ENCODE peak calls at places on chromosomes 5 and 9, in ten cellular contexts. One of them, this sample, is unnamed.

GRCh38 chr5:118611332-118611945 is 376.9 kb downstream of the DTWD2 start:
- DNase-seq in activated CD8-positive, alpha-beta memory T cell treated with anti-CD3 and anti-CD28 coated beads, Interleukin-2, amount 50 U/mL, for 48 hours: no peak
- DNase-seq in T-helper 1 cell: no peak
- DNase-seq in memory B cell: no peak
- DNase-seq in activated T-helper 1 cell treated with Interleukin-2 at 50 U/mL for 16 hours: no peak
- DNase-seq in effector memory CD8-positive, alpha-beta T cell: no peak
- DNase-seq in AG09319: peak; percentile 11
- DNase-seq in C1 segment of cervical spinal cord: no peak
- DNase-seq in right atrium auricular region: no peak
- DNase-seq in posterior vena cava: no peak
- DNase-seq in this sample: peak; percentile 19

GRCh38 chr9:38362912-38363588 is 29.5 kb upstream of the ALDH1B1 start:
- DNase-seq in activated CD8-positive, alpha-beta memory T cell treated with anti-CD3 and anti-CD28 coated beads, Interleukin-2, amount 50 U/mL, for 48 hours: no peak
- DNase-seq in C1 segment of cervical spinal cord: no peak
- DNase-seq in memory B cell: no peak
- DNase-seq in activated T-helper 1 cell treated with Interleukin-2 at 50 U/mL for 16 hours: no peak
- DNase-seq in effector memory CD8-positive, alpha-beta T cell: no peak
- DNase-seq in right atrium auricular region: no peak
- DNase-seq in T-helper 1 cell: peak; percentile 38
- DNase-seq in posterior vena cava: no peak
- DNase-seq in AG09319: peak; percentile 63
- DNase-seq in this sample: peak; percentile 63

GRCh38 chr9:136694163-136694864 is 7.1 kb upstream of the AGPAT2 start:
- DNase-seq in right atrium auricular region: no peak
- DNase-seq in T-helper 1 cell: peak; percentile 29
- DNase-seq in activated T-helper 1 cell treated with Interleukin-2 at 50 U/mL for 16 hours: no peak
- DNase-seq in memory B cell: no peak
- DNase-seq in effector memory CD8-positive, alpha-beta T cell: peak; percentile 19
- DNase-seq in activated CD8-positive, alpha-beta memory T cell treated with anti-CD3 and anti-CD28 coated beads, Interleukin-2, amount 50 U/mL, for 48 hours: peak; percentile 76
- DNase-seq in posterior vena cava: no peak
- DNase-seq in AG09319: no peak
- DNase-seq in C1 segment of cervical spinal cord: no peak
- DNase-seq in this sample: peak; percentile 43

GRCh38 chr5:86360801-86361200 is 256.9 kb upstream of the COX7C start:
- DNase-seq in T-helper 1 cell: no peak
- DNase-seq in AG09319: no peak
- DNase-seq in activated T-helper 1 cell treated with Interleukin-2 at 50 U/mL for 16 hours: no peak
- DNase-seq in right atrium auricular region: no peak
- DNase-seq in memory B cell: no peak
- DNase-seq in posterior vena cava: no peak
- DNase-seq in activated CD8-positive, alpha-beta memory T cell treated with anti-CD3 and anti-CD28 coated beads, Interleukin-2, amount 50 U/mL, for 48 hours: no peak
- DNase-seq in C1 segment of cervical spinal cord: no peak
- DNase-seq in effector memory CD8-positive, alpha-beta T cell: no peak
- DNase-seq in this sample: no peak

GRCh38 chr9:114837923-114838322 is 32.1 kb upstream of the TNFSF15 start:
- DNase-seq in posterior vena cava: no peak
- DNase-seq in C1 segment of cervical spinal cord: no peak
- DNase-seq in right atrium auricular region: no peak
- DNase-seq in memory B cell: no peak
- DNase-seq in activated T-helper 1 cell treated with Interleukin-2 at 50 U/mL for 16 hours: no peak
- DNase-seq in activated CD8-positive, alpha-beta memory T cell treated with anti-CD3 and anti-CD28 coated beads, Interleukin-2, amount 50 U/mL, for 48 hours: no peak
- DNase-seq in AG09319: no peak
- DNase-seq in effector memory CD8-positive, alpha-beta T cell: no peak
- DNase-seq in T-helper 1 cell: no peak
- DNase-seq in this sample: no peak

GRCh38 chr9:91809581-91810285 is 140.3 kb downstream of the ROR2 start:
- DNase-seq in AG09319: no peak
- DNase-seq in right atrium auricular region: no peak
- DNase-seq in activated T-helper 1 cell treated with Interleukin-2 at 50 U/mL for 16 hours: no peak
- DNase-seq in C1 segment of cervical spinal cord: no peak
- DNase-seq in effector memory CD8-positive, alpha-beta T cell: no peak
- DNase-seq in posterior vena cava: peak; percentile 73
- DNase-seq in T-helper 1 cell: no peak
- DNase-seq in memory B cell: no peak
- DNase-seq in activated CD8-positive, alpha-beta memory T cell treated with anti-CD3 and anti-CD28 coated beads, Interleukin-2, amount 50 U/mL, for 48 hours: peak; percentile 23
- DNase-seq in this sample: no peak

GRCh38 chr9:137031904-137032639 is at the start of gene FUT7:
- DNase-seq in activated T-helper 1 cell treated with Interleukin-2 at 50 U/mL for 16 hours: no peak
- DNase-seq in effector memory CD8-positive, alpha-beta T cell: peak; percentile 39
- DNase-seq in right atrium auricular region: no peak
- DNase-seq in memory B cell: no peak
- DNase-seq in activated CD8-positive, alpha-beta memory T cell treated with anti-CD3 and anti-CD28 coated beads, Interleukin-2, amount 50 U/mL, for 48 hours: no peak
- DNase-seq in T-helper 1 cell: peak; percentile 80
- DNase-seq in AG09319: no peak
- DNase-seq in C1 segment of cervical spinal cord: no peak
- DNase-seq in posterior vena cava: no peak
- DNase-seq in this sample: no peak

GRCh38 chr5:39506216-39506615 is 81.4 kb upstream of the DAB2 start:
- DNase-seq in right atrium auricular region: no peak
- DNase-seq in posterior vena cava: no peak
- DNase-seq in effector memory CD8-positive, alpha-beta T cell: no peak
- DNase-seq in C1 segment of cervical spinal cord: no peak
- DNase-seq in memory B cell: no peak
- DNase-seq in AG09319: no peak
- DNase-seq in T-helper 1 cell: no peak
- DNase-seq in activated CD8-positive, alpha-beta memory T cell treated with anti-CD3 and anti-CD28 coated beads, Interleukin-2, amount 50 U/mL, for 48 hours: no peak
- DNase-seq in activated T-helper 1 cell treated with Interleukin-2 at 50 U/mL for 16 hours: no peak
- DNase-seq in this sample: no peak

GRCh38 chr5:122091942-122092600 is 14.0 kb upstream of the LOX start:
- DNase-seq in activated CD8-positive, alpha-beta memory T cell treated with anti-CD3 and anti-CD28 coated beads, Interleukin-2, amount 50 U/mL, for 48 hours: no peak
- DNase-seq in C1 segment of cervical spinal cord: no peak
- DNase-seq in T-helper 1 cell: no peak
- DNase-seq in effector memory CD8-positive, alpha-beta T cell: no peak
- DNase-seq in posterior vena cava: no peak
- DNase-seq in memory B cell: no peak
- DNase-seq in activated T-helper 1 cell treated with Interleukin-2 at 50 U/mL for 16 hours: no peak
- DNase-seq in right atrium auricular region: no peak
- DNase-seq in AG09319: no peak
- DNase-seq in this sample: peak; percentile 15

GRCh38 chr9:130204341-130204740 is 32.1 kb downstream of the NCS1 start:
- DNase-seq in posterior vena cava: no peak
- DNase-seq in effector memory CD8-positive, alpha-beta T cell: no peak
- DNase-seq in C1 segment of cervical spinal cord: no peak
- DNase-seq in AG09319: no peak
- DNase-seq in activated T-helper 1 cell treated with Interleukin-2 at 50 U/mL for 16 hours: no peak
- DNase-seq in memory B cell: no peak
- DNase-seq in right atrium auricular region: no peak
- DNase-seq in activated CD8-positive, alpha-beta memory T cell treated with anti-CD3 and anti-CD28 coated beads, Interleukin-2, amount 50 U/mL, for 48 hours: no peak
- DNase-seq in T-helper 1 cell: no peak
- DNase-seq in this sample: no peak

GRCh38 chr5:134242146-134242545 is 16.3 kb upstream of the PPP2CA start:
- DNase-seq in effector memory CD8-positive, alpha-beta T cell: no peak
- DNase-seq in memory B cell: no peak
- DNase-seq in right atrium auricular region: no peak
- DNase-seq in posterior vena cava: no peak
- DNase-seq in C1 segment of cervical spinal cord: no peak
- DNase-seq in T-helper 1 cell: no peak
- DNase-seq in activated T-helper 1 cell treated with Interleukin-2 at 50 U/mL for 16 hours: no peak
- DNase-seq in AG09319: no peak
- DNase-seq in activated CD8-positive, alpha-beta memory T cell treated with anti-CD3 and anti-CD28 coated beads, Interleukin-2, amount 50 U/mL, for 48 hours: no peak
- DNase-seq in this sample: no peak

GRCh38 chr5:73948720-73949119 is 322.7 kb downstream of the ARHGEF28 start:
- DNase-seq in activated CD8-positive, alpha-beta memory T cell treated with anti-CD3 and anti-CD28 coated beads, Interleukin-2, amount 50 U/mL, for 48 hours: no peak
- DNase-seq in right atrium auricular region: no peak
- DNase-seq in memory B cell: no peak
- DNase-seq in AG09319: no peak
- DNase-seq in C1 segment of cervical spinal cord: no peak
- DNase-seq in T-helper 1 cell: no peak
- DNase-seq in effector memory CD8-positive, alpha-beta T cell: no peak
- DNase-seq in activated T-helper 1 cell treated with Interleukin-2 at 50 U/mL for 16 hours: no peak
- DNase-seq in posterior vena cava: no peak
- DNase-seq in this sample: no peak

GRCh38 chr5:108101816-108102215 is 280.1 kb downstream of the FBXL17 start:
- DNase-seq in memory B cell: no peak
- DNase-seq in posterior vena cava: no peak
- DNase-seq in activated CD8-positive, alpha-beta memory T cell treated with anti-CD3 and anti-CD28 coated beads, Interleukin-2, amount 50 U/mL, for 48 hours: no peak
- DNase-seq in effector memory CD8-positive, alpha-beta T cell: no peak
- DNase-seq in activated T-helper 1 cell treated with Interleukin-2 at 50 U/mL for 16 hours: no peak
- DNase-seq in C1 segment of cervical spinal cord: no peak
- DNase-seq in T-helper 1 cell: no peak
- DNase-seq in right atrium auricular region: no peak
- DNase-seq in AG09319: no peak
- DNase-seq in this sample: no peak

GRCh38 chr5:38846379-38846967 is 661 bp downstream of the OSMR start:
- DNase-seq in right atrium auricular region: no peak
- DNase-seq in memory B cell: no peak
- DNase-seq in activated T-helper 1 cell treated with Interleukin-2 at 50 U/mL for 16 hours: no peak
- DNase-seq in effector memory CD8-positive, alpha-beta T cell: no peak
- DNase-seq in activated CD8-positive, alpha-beta memory T cell treated with anti-CD3 and anti-CD28 coated beads, Interleukin-2, amount 50 U/mL, for 48 hours: no peak
- DNase-seq in T-helper 1 cell: no peak
- DNase-seq in posterior vena cava: no peak
- DNase-seq in AG09319: no peak
- DNase-seq in C1 segment of cervical spinal cord: no peak
- DNase-seq in this sample: no peak

GRCh38 chr5:130978475-130978874 is 186.6 kb downstream of the HINT1 start:
- DNase-seq in activated CD8-positive, alpha-beta memory T cell treated with anti-CD3 and anti-CD28 coated beads, Interleukin-2, amount 50 U/mL, for 48 hours: no peak
- DNase-seq in effector memory CD8-positive, alpha-beta T cell: no peak
- DNase-seq in memory B cell: no peak
- DNase-seq in activated T-helper 1 cell treated with Interleukin-2 at 50 U/mL for 16 hours: no peak
- DNase-seq in posterior vena cava: no peak
- DNase-seq in T-helper 1 cell: no peak
- DNase-seq in C1 segment of cervical spinal cord: no peak
- DNase-seq in AG09319: no peak
- DNase-seq in right atrium auricular region: no peak
- DNase-seq in this sample: no peak

This sample was measured in HCT116.